ENCODE peak calls at places on chromosome 5, in ten cellular contexts. J is DND-41; T is SK-N-SH; Y is suprapubic skin; C is CD8-positive, alpha-beta T cell; X is RWPE2; V is body of pancreas; B is A673; R is HepG2; L is dorsolateral prefrontal cortex. Z is an unnamed sample.

GRCh38 chr5:151200913-151201445 is 22.9 kb downstream of the CCDC69 start:
- DNase-seq in T (no peak), L (no peak), X (peak; percentile 6), Y (peak; percentile 57), B (no peak), C (no peak), J (peak; percentile 2), V (no peak), R (no peak), Z (no peak)

GRCh38 chr5:95543017-95543705 is 11.6 kb downstream of the SKIC3 start:
- DNase-seq in X (no peak), Y (no peak), L (no peak), R (no peak), B (no peak), V (no peak), T (no peak), J (no peak), C (no peak), Z (no peak)

GRCh38 chr5:153352685-153353219 is 137.7 kb upstream of the GRIA1 start:
- DNase-seq in J (no peak), V (no peak), B (no peak), R (no peak), T (no peak), Y (no peak), X (peak; percentile 74), L (peak; percentile 39), C (no peak), Z (no peak)

GRCh38 chr5:143938230-143938629 is 126.3 kb downstream of the HMHB1 start:
- DNase-seq in R (no peak), J (no peak), T (no peak), X (no peak), Y (no peak), V (no peak), B (no peak), L (no peak), C (no peak), Z (no peak)

GRCh38 chr5:126988021-126988569 is 42.3 kb downstream of the MARCHF3 start:
- DNase-seq in C (no peak), Y (no peak), R (no peak), T (no peak), V (no peak), J (no peak), L (no peak), B (no peak), X (no peak), Z (no peak)

GRCh38 chr5:59189482-59189881 is 606.6 kb downstream of the RAB3C start:
- DNase-seq in J (no peak), T (no peak), V (no peak), C (no peak), L (no peak), Y (no peak), X (no peak), R (no peak), B (no peak), Z (no peak)

GRCh38 chr5:145936401-145937131 is at the start of gene SH3RF2:
- DNase-seq in T (no peak), V (peak; percentile 72), Y (peak; percentile 80), C (no peak), R (peak; percentile 67), B (peak; percentile 96), X (peak; percentile 82), L (peak; percentile 38), J (no peak), Z (peak; percentile 60)

GRCh38 chr5:23528677-23529076 is 21.3 kb downstream of the PRDM9 start:
- DNase-seq in R (no peak), T (no peak), X (no peak), L (no peak), J (no peak), Y (no peak), C (no peak), B (no peak), V (no peak), Z (no peak)

GRCh38 chr5:135834639-135835529 is at the start of gene SLC25A48:
- DNase-seq in C (no peak), B (peak; percentile 64), Y (peak; percentile 84), V (peak; percentile 90), X (peak; percentile 79), L (peak; percentile 65), T (peak; percentile 80), R (peak; percentile 52), J (no peak), Z (peak; percentile 41)

GRCh38 chr5:29037716-29038115 is 1999.3 kb upstream of the CDH9 start:
- DNase-seq in Y (no peak), B (no peak), R (no peak), T (no peak), V (no peak), J (no peak), L (no peak), X (no peak), C (no peak), Z (no peak)

GRCh38 chr5:139849942-139850341 is 54.3 kb downstream of the PSD2 start:
- DNase-seq in X (no peak), T (no peak), Y (no peak), V (no peak), L (no peak), B (no peak), C (no peak), R (no peak), J (no peak), Z (no peak)

GRCh38 chr5:43700591-43700990 is 97.6 kb downstream of the NNT start:
- DNase-seq in J (no peak), X (no peak), L (no peak), B (no peak), V (no peak), T (no peak), C (no peak), Y (no peak), R (no peak), Z (no peak)

GRCh38 chr5:61303348-61303747 is 28.7 kb upstream of the ZSWIM6 start:
- DNase-seq in R (no peak), B (no peak), X (no peak), J (no peak), V (no peak), L (no peak), Y (no peak), C (no peak), T (no peak), Z (no peak)

GRCh38 chr5:1445313-1445894 is at the start of gene SLC6A3:
- DNase-seq in Y (peak; percentile 76), R (no peak), L (no peak), C (peak; percentile 27), V (peak; percentile 16), X (peak; percentile 74), J (no peak), B (peak; percentile 14), T (peak; percentile 70), Z (peak; percentile 82)

GRCh38 chr5:168192120-168192519 is 99.3 kb upstream of the WWC1 start:
- DNase-seq in R (no peak), J (no peak), L (no peak), Y (no peak), X (no peak), C (no peak), B (no peak), T (no peak), V (no peak), Z (no peak)
- H3K27me3 ChIP-seq in R (peaks cover 1% of the 10 kb centered on the region), J (no peaks in the 10 kb centered on the region), L (no peaks in the 10 kb centered on the region), Y (no peaks in the 10 kb centered on the region), X (peaks cover 15% of the 10 kb centered on the region), C (no peaks in the 10 kb centered on the region), B (no peaks in the 10 kb centered on the region), T (no peaks in the 10 kb centered on the region), V (no peaks in the 10 kb centered on the region), Z (no peaks in the 10 kb centered on the region)

GRCh38 chr5:13251623-13252367 is 692.7 kb downstream of the DNAH5 start:
- DNase-seq in C (no peak), J (no peak), T (no peak), R (no peak), V (peak; percentile 19), B (no peak), X (no peak), L (no peak), Y (no peak), Z (no peak)
- TF ChIP-seq CTCF in C (no peak), J (no peak), T (no peak), R (no peak), V (no peak), B (no peak), X (no peak), L (no peak), Y (no peak), Z (no peak)

GRCh38 chr5:176597417-176598389 is 12.3 kb downstream of the GPRIN1 start:
- DNase-seq in T (no peak), B (no peak), J (no peak), V (no peak), Y (no peak), L (no peak), R (no peak), X (peak; percentile 68), C (no peak), Z (peak; percentile 45)

GRCh38 chr5:176595386-176595943 is 14.5 kb downstream of the GPRIN1 start:
- DNase-seq in V (no peak), X (peak; percentile 65), Y (no peak), C (no peak), T (no peak), B (no peak), L (no peak), J (no peak), R (no peak), Z (no peak)

GRCh38 chr5:176594554-176594953 is 15.4 kb downstream of the GPRIN1 start:
- DNase-seq in B (no peak), T (no peak), L (no peak), Y (no peak), R (no peak), V (no peak), X (peak; percentile 62), C (no peak), J (no peak), Z (no peak)

GRCh38 chr5:176596069-176596656 is 13.8 kb downstream of the GPRIN1 start:
- DNase-seq in B (no peak), C (no peak), Y (no peak), T (no peak), X (peak; percentile 64), L (no peak), J (no peak), V (no peak), R (no peak), Z (no peak)

DNA sequence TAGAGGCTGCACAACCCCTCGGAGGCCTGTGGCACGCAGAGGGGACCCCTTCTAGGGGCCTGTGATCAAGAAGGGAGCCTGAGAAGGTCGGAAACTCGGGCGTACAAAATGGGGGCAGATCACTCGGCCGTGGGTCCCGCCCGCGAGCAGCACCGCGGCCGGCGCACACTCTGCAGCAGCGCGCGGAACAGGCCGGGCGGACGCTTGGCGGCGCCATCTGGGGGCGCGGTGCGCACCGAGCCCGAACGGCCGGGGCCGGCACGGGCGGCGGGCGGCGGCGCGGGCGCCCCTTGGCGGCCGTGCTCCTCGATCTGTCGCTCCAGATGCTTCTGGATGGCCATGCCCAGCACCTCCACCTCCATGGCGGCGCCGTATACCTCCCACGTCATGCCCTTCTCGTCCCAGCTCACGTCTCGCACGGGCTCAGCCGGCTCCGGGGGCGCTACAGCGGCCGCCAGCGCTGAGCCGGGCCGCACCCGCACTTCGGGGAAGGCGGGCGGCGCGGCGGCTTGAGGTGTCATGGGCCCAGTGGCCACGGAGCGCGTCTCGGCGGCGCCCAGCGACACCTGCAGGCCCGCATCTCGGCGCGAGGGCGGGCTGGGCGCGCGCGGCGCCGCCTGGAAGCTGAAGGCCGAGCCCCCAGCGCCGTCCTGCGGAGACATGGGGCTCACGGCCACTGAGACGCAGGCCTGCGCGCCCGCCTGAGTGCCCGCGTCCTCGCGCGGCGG is 13.1 kb downstream of the GPRIN1 start:
- DNase-seq in T (no peak), B (no peak), R (no peak), C (peak; percentile 52), Y (no peak), L (no peak), X (peak; percentile 70), V (peak; percentile 42), J (no peak), Z (no peak)
- H3K4me3 ChIP-seq in T (no peak overlapping the region), B (no peak overlapping the region), R (no peak overlapping the region), C (peak overlapping the region; percentile 52), Y (peak overlapping the region; percentile 28), L (no peak overlapping the region), X (no peak overlapping the region), V (no peak overlapping the region), J (no peak overlapping the region), Z (no peak overlapping the region)

GRCh38 chr5:88662801-88663360 is 220.1 kb downstream of the MEF2C start:
- DNase-seq in R (no peak), T (no peak), C (no peak), Y (no peak), L (no peak), V (no peak), J (no peak), B (no peak), X (no peak), Z (no peak)
- H3K27me3 ChIP-seq in R (peaks cover 4% of the 10 kb centered on the region), T (peaks cover 62% of the 10 kb centered on the region), C (peaks cover 64% of the 10 kb centered on the region), Y (peaks cover 100% of the 10 kb centered on the region), L (no peaks in the 10 kb centered on the region), V (no peaks in the 10 kb centered on the region), J (no peaks in the 10 kb centered on the region), B (no peaks in the 10 kb centered on the region), X (peaks cover 100% of the 10 kb centered on the region), Z (peaks cover 100% of the 10 kb centered on the region)

Z was measured in left lung.